ENCODE peak calls at places on chromosomes 1 and 21, in five cellular contexts. One of them, this sample, is unnamed.

GRCh38 chr1:33295023-33295422 is 25.9 kb downstream of the A3GALT2 start:
- DNase-seq in GM12865: no peak
- DNase-seq in SK-N-SH: no peak
- DNase-seq in foreskin fibroblast: no peak
- DNase-seq in left ventricle myocardium inferior: no peak
- DNase-seq in this sample: no peak

GRCh38 chr1:36285450-36286101 is 20.6 kb upstream of the SH3D21 start:
- DNase-seq in foreskin fibroblast: peak; percentile 94
- DNase-seq in GM12865: peak; percentile 91
- DNase-seq in SK-N-SH: peak; percentile 69
- DNase-seq in left ventricle myocardium inferior: no peak
- DNase-seq in this sample: peak; percentile 88

GRCh38 chr1:156860113-156860638 is 489 bp upstream of the NTRK1 start:
- DNase-seq in GM12865: peak; percentile 59
- DNase-seq in foreskin fibroblast: peak; percentile 76
- DNase-seq in left ventricle myocardium inferior: peak; percentile 36
- DNase-seq in SK-N-SH: peak; percentile 87
- DNase-seq in this sample: no peak

GRCh38 chr1:63557365-63557987 is 34.2 kb downstream of the EFCAB7 start:
- DNase-seq in left ventricle myocardium inferior: no peak
- DNase-seq in SK-N-SH: peak; percentile 19
- DNase-seq in GM12865: peak; percentile 47
- DNase-seq in foreskin fibroblast: peak; percentile 66
- DNase-seq in this sample: peak; percentile 20

GRCh38 chr1:205602118-205602517 is 29.7 kb downstream of the ELK4 start:
- DNase-seq in SK-N-SH: no peak
- DNase-seq in foreskin fibroblast: no peak
- DNase-seq in left ventricle myocardium inferior: no peak
- DNase-seq in GM12865: no peak
- DNase-seq in this sample: no peak

GRCh38 chr1:1435911-1436633 is 582 bp downstream of the VWA1 start:
- DNase-seq in GM12865: no peak
- DNase-seq in foreskin fibroblast: no peak
- DNase-seq in left ventricle myocardium inferior: no peak
- DNase-seq in SK-N-SH: peak; percentile 56
- DNase-seq in this sample: no peak

GRCh38 chr1:229843627-229844238 is 217.7 kb downstream of the URB2 start:
- DNase-seq in foreskin fibroblast: peak; percentile 88
- DNase-seq in GM12865: peak; percentile 19
- DNase-seq in left ventricle myocardium inferior: peak; percentile 41
- DNase-seq in SK-N-SH: no peak
- DNase-seq in this sample: no peak

GRCh38 chr1:230752407-230752806 is 5.2 kb downstream of the CAPN9 start:
- DNase-seq in SK-N-SH: peak; percentile 66
- DNase-seq in GM12865: no peak
- DNase-seq in left ventricle myocardium inferior: no peak
- DNase-seq in foreskin fibroblast: no peak
- DNase-seq in this sample: no peak

GRCh38 chr1:22332795-22333499 is 118.7 kb upstream of the ZBTB40 start:
- DNase-seq in left ventricle myocardium inferior: no peak
- DNase-seq in foreskin fibroblast: no peak
- DNase-seq in GM12865: peak; percentile 32
- DNase-seq in SK-N-SH: no peak
- DNase-seq in this sample: no peak

GRCh38 chr1:104630567-104630966 is 880.9 kb downstream of the AMY1C start:
- DNase-seq in GM12865: no peak
- DNase-seq in foreskin fibroblast: no peak
- DNase-seq in left ventricle myocardium inferior: no peak
- DNase-seq in SK-N-SH: no peak
- DNase-seq in this sample: no peak

GRCh38 chr1:78825561-78825960 is 175.9 kb downstream of the IFI44 start:
- DNase-seq in SK-N-SH: no peak
- DNase-seq in foreskin fibroblast: peak; percentile 58
- DNase-seq in left ventricle myocardium inferior: no peak
- DNase-seq in GM12865: no peak
- DNase-seq in this sample: no peak

DNA sequence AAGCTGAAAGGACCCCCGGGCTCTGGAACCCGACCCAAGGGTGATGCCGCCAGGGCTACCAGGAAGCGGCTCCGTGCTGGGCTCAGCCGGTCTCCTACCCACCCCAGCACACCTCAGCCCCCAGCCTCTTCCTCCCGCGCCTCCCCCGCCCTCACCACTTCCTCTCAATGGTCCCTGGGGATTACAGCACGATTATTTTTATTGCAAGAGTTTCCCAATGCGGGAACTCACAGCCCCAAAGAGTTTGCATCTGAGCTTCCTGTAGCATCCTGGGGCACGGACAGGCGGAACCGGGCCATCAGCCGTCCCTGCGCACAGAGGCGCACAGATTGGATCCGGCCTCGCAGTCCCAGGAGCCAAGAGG is 8.7 kb upstream of the SLX9 start:
- DNase-seq in GM12865: peak; percentile 86
- DNase-seq in foreskin fibroblast: peak; percentile 59
- DNase-seq in left ventricle myocardium inferior: peak; percentile 36
- DNase-seq in SK-N-SH: peak; percentile 49
- DNase-seq in this sample: no peak
- H3K4me3 ChIP-seq in GM12865: peak overlapping the region; percentile 82
- H3K4me3 ChIP-seq in foreskin fibroblast: no peak overlapping the region
- H3K4me3 ChIP-seq in left ventricle myocardium inferior: peak overlapping the region; percentile 66
- H3K4me3 ChIP-seq in SK-N-SH: no peak overlapping the region
- H3K4me3 ChIP-seq in this sample: no peak overlapping the region

DNA sequence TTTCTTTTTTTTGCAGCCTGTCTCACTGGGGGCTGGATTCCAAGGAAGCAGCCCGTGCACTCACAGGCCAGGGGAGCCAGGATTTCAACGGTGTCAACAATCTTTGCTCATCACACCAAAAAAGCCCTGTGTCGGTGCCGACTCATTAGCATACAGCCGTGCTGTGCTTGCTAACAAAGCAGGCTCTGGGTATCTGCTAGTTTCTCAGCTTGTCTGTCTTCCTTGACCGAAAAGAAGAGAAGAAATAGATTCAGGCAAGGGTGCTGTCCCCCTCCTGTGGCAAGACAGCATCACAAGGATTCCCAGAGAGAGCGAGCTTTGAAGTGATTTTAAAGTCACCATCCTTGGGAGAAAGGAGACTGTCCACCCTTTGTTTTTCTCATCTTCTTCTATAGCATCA is 214.7 kb downstream of the SDCCAG8 start:
- DNase-seq in GM12865: no peak
- DNase-seq in left ventricle myocardium inferior: no peak
- DNase-seq in foreskin fibroblast: peak; percentile 41
- DNase-seq in SK-N-SH: no peak
- DNase-seq in this sample: no peak
- TF ChIP-seq CTCF in GM12865: no peak
- TF ChIP-seq CTCF in left ventricle myocardium inferior: no peak
- TF ChIP-seq CTCF in foreskin fibroblast: no peak
- TF ChIP-seq CTCF in SK-N-SH: no peak
- TF ChIP-seq CTCF in this sample: peak; percentile 23

DNA sequence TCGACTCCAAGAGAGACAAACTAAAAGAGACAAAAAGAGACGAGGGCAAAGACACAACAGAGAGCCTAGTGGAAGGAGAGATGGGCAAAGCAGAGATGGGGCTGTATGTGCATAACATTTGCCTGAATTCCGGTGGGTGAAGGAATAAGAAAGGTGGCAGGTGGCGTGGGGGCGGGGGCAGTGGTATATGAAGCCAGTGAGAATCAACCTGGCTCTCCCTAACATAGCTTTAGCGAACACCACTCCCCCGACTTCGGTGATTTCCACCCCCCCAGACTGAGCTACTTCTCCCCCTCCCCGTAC is 1.1 kb downstream of the INKA2 start:
- DNase-seq in GM12865: no peak
- DNase-seq in SK-N-SH: no peak
- DNase-seq in left ventricle myocardium inferior: no peak
- DNase-seq in foreskin fibroblast: no peak
- DNase-seq in this sample: no peak
- H3K4me3 ChIP-seq in GM12865: peak overlapping the region; percentile 72
- H3K4me3 ChIP-seq in SK-N-SH: peak overlapping the region; percentile 66
- H3K4me3 ChIP-seq in left ventricle myocardium inferior: peak overlapping the region; percentile 83
- H3K4me3 ChIP-seq in foreskin fibroblast: peak overlapping the region; percentile 73
- H3K4me3 ChIP-seq in this sample: peak overlapping the region; percentile 49

GRCh38 chr1:12028957-12029511 is 9.7 kb downstream of the MIIP start:
- DNase-seq in GM12865: no peak
- DNase-seq in SK-N-SH: no peak
- DNase-seq in left ventricle myocardium inferior: no peak
- DNase-seq in foreskin fibroblast: no peak
- DNase-seq in this sample: no peak
- TF ChIP-seq CTCF in GM12865: no peak
- TF ChIP-seq CTCF in SK-N-SH: no peak
- TF ChIP-seq CTCF in left ventricle myocardium inferior: no peak
- TF ChIP-seq CTCF in foreskin fibroblast: no peak
- TF ChIP-seq CTCF in this sample: no peak

GRCh38 chr1:228494970-228495853 is 8.0 kb downstream of the RNF187 start:
- DNase-seq in GM12865: no peak
- DNase-seq in left ventricle myocardium inferior: no peak
- DNase-seq in SK-N-SH: no peak
- DNase-seq in foreskin fibroblast: no peak
- DNase-seq in this sample: no peak
- H3K4me3 ChIP-seq in GM12865: no peak overlapping the region
- H3K4me3 ChIP-seq in left ventricle myocardium inferior: no peak overlapping the region
- H3K4me3 ChIP-seq in SK-N-SH: no peak overlapping the region
- H3K4me3 ChIP-seq in foreskin fibroblast: no peak overlapping the region
- H3K4me3 ChIP-seq in this sample: no peak overlapping the region

DNA sequence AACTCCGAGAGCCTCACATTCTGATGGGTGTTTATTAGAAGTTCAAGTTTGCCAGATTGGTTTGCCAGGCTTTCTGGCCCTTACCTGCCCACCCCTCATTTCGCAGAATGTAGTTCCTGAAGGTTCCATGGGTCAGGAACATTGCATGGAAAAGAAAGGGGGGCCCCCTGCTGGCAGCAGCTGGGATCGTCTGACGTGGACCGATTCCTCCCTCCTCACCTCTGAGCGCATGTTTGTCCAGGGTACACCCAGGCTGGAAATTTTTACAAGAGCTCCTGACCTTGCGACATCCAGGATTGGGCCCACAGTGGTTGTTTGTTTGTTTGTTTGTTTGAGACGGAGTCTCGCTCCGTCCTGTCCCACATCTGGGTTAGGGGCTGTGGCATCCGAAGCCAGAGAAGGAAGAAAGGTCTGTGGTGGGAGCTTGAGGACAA is 126.0 kb upstream of the TMEM51 start:
- DNase-seq in left ventricle myocardium inferior: peak; percentile 65
- DNase-seq in foreskin fibroblast: peak; percentile 82
- DNase-seq in GM12865: peak; percentile 31
- DNase-seq in SK-N-SH: peak; percentile 85
- DNase-seq in this sample: peak; percentile 50
- TF ChIP-seq CTCF in left ventricle myocardium inferior: peak; percentile 93
- TF ChIP-seq CTCF in foreskin fibroblast: peak; percentile 94
- TF ChIP-seq CTCF in GM12865: peak; percentile 84
- TF ChIP-seq CTCF in SK-N-SH: peak; percentile 94
- TF ChIP-seq CTCF in this sample: peak; percentile 91